ENCODE peak calls at places on chromosomes 6 and 20, in seven cellular contexts. P is H54, F is cardiac fibroblast, Z is AG04450, N is NCI-H2081, B is B cell, T is spleen. E is an unnamed sample.

GRCh38 chr6:106105493-106105892 is 19.4 kb downstream of the PRDM1 start:
- DNase-seq in F (no peak), N (no peak), T (no peak), P (no peak), B (no peak), Z (no peak), E (no peak)

GRCh38 chr20:34977365-34978091 is 21.9 kb downstream of the MYH7B start:
- DNase-seq in P (no peak), F (no peak), T (peak), N (no peak), Z (no peak), B (no peak), E (no peak)

GRCh38 chr20:53774487-53775203 is 181.0 kb upstream of the ZNF217 start:
- DNase-seq in T (no peak), F (peak), P (peak), B (no peak), Z (peak), N (no peak), E (no peak)

GRCh38 chr6:4884646-4885427 is 108.6 kb downstream of the CDYL start:
- DNase-seq in P (no peak), B (no peak), T (no peak), Z (no peak), N (peak), F (no peak), E (no peak)

GRCh38 chr6:10210052-10210451 is 204.8 kb downstream of the TFAP2A start:
- DNase-seq in Z (no peak), T (no peak), P (peak), N (no peak), B (no peak), F (peak), E (no peak)

GRCh38 chr20:8242827-8243764 is 111.0 kb downstream of the PLCB1 start:
- DNase-seq in P (no peak), T (no peak), N (no peak), B (no peak), F (peak), Z (no peak), E (no peak)

GRCh38 chr6:3825851-3826581 is 23.2 kb upstream of the FAM50B start:
- DNase-seq in B (no peak), F (peak), N (no peak), Z (peak), P (peak), T (peak), E (no peak)

GRCh38 chr6:26175428-26176181 is 88.4 kb downstream of the HFE start:
- DNase-seq in T (no peak), F (peak), P (no peak), Z (no peak), B (peak), N (peak), E (peak)

GRCh38 chr20:34403908-34404307 is 40.8 kb downstream of the ITCH start:
- DNase-seq in F (no peak), T (no peak), N (no peak), P (no peak), Z (no peak), B (no peak), E (no peak)

GRCh38 chr6:21942910-21943309 is 349.4 kb downstream of the SOX4 start:
- DNase-seq in T (no peak), P (no peak), F (no peak), B (no peak), N (peak), Z (no peak), E (no peak)

GRCh38 chr6:131037194-131037897 is 25.7 kb downstream of the EPB41L2 start:
- DNase-seq in N (no peak), F (no peak), T (no peak), P (no peak), Z (no peak), B (no peak), E (no peak)

GRCh38 chr6:119533603-119534279 is 184.2 kb upstream of the MAN1A1 start:
- DNase-seq in Z (peak), B (no peak), T (no peak), F (peak), N (peak), P (peak), E (no peak)

GRCh38 chr6:18265099-18265372 is 706 bp upstream of the DEK start:
- DNase-seq in T (no peak), F (no peak), Z (no peak), N (no peak), P (no peak), B (no peak), E (no peak)

GRCh38 chr20:430091-430999 is 22.2 kb downstream of the RBCK1 start:
- DNase-seq in N (no peak), T (no peak), F (no peak), B (no peak), Z (no peak), P (no peak), E (no peak)

GRCh38 chr6:156848533-156848932 is 71.4 kb downstream of the ARID1B start:
- DNase-seq in F (peak), B (no peak), T (no peak), P (no peak), N (peak), Z (no peak), E (peak)

GRCh38 chr6:163585932-163586437 is 171.5 kb downstream of the QKI start:
- DNase-seq in T (no peak), F (peak), Z (peak), N (no peak), B (no peak), P (peak), E (no peak)

GRCh38 chr6:13455604-13456003 is 31.8 kb downstream of the GFOD1 start:
- DNase-seq in F (no peak), B (no peak), P (no peak), Z (no peak), T (no peak), N (no peak), E (no peak)

GRCh38 chr6:105593056-105593455 is 190.2 kb upstream of the PREP start:
- DNase-seq in P (no peak), Z (no peak), F (no peak), N (no peak), T (no peak), B (no peak), E (no peak)

GRCh38 chr6:29908710-29909109 is 33.6 kb upstream of the HLA-A start:
- DNase-seq in T (no peak), Z (no peak), P (no peak), B (no peak), F (no peak), N (no peak), E (no peak)

GRCh38 chr6:14889172-14889571 is 356.7 kb upstream of the JARID2 start:
- DNase-seq in Z (no peak), F (peak), N (no peak), T (no peak), P (no peak), B (no peak), E (no peak)

GRCh38 chr20:62356948-62357667 is 10.0 kb downstream of the LAMA5 start:
- DNase-seq in N (no peak), T (no peak), P (peak), Z (no peak), F (peak), B (no peak), E (peak)

GRCh38 chr20:43544501-43544900 is 14.3 kb upstream of the SGK2 start:
- DNase-seq in F (no peak), Z (no peak), P (no peak), B (no peak), N (no peak), T (peak), E (no peak)

GRCh38 chr20:38291961-38292360 is 12.0 kb upstream of the BPI start:
- DNase-seq in Z (no peak), T (no peak), B (no peak), N (no peak), F (no peak), P (no peak), E (no peak)

GRCh38 chr20:63594043-63594561 is 20.1 kb upstream of the HELZ2 start:
- DNase-seq in B (no peak), N (no peak), P (peak), T (no peak), Z (no peak), F (no peak), E (no peak)

GRCh38 chr20:34794006-34794585 is 31.4 kb downstream of the NCOA6 start:
- DNase-seq in Z (no peak), P (no peak), F (no peak), B (no peak), N (no peak), T (no peak), E (no peak)

GRCh38 chr20:11387189-11387754 is 530.4 kb upstream of the BTBD3 start:
- DNase-seq in P (peak), B (no peak), T (no peak), N (no peak), F (peak), Z (peak), E (no peak)

E was measured in NCI-H345.